ENCODE peak calls at places on chromosomes 13 and 19, in seven cellular contexts. M is adrenal gland, H is left ventricle myocardium inferior, D is colonic mucosa, T is mesendoderm, K is tibial artery, V is gastrocnemius medialis. R is an unnamed sample.

GRCh38 chr19:49553451-49554271 is 25.9 kb downstream of the RCN3 start:
- DNase-seq in D (peak; percentile 77), T (no peak), K (no peak), V (no peak), H (no peak), M (no peak), R (no peak)

GRCh38 chr19:29117926-29118325 is 95.0 kb downstream of the UQCRFS1 start:
- DNase-seq in V (no peak), K (no peak), M (no peak), D (no peak), T (no peak), H (no peak), R (no peak)

GRCh38 chr13:102907886-102908515 is 62.2 kb downstream of the ERCC5 start:
- DNase-seq in V (no peak), D (no peak), H (no peak), T (no peak), M (no peak), K (no peak), R (no peak)

GRCh38 chr13:43441464-43441863 is 345.3 kb downstream of the ENOX1 start:
- DNase-seq in V (no peak), D (no peak), H (no peak), T (peak; percentile 19), M (no peak), K (no peak), R (no peak)

GRCh38 chr13:110916671-110917142 is 1.8 kb upstream of the ANKRD10 start:
- DNase-seq in D (no peak), M (no peak), V (no peak), K (no peak), H (no peak), T (no peak), R (no peak)

GRCh38 chr19:8445488-8446001 is 770 bp downstream of the HNRNPM start:
- DNase-seq in M (peak; percentile 55), H (peak; percentile 61), T (peak; percentile 54), K (peak; percentile 41), D (peak; percentile 68), V (peak; percentile 44), R (no peak)

GRCh38 chr13:32135655-32136054 is 104.1 kb downstream of the FRY start:
- DNase-seq in K (no peak), V (no peak), M (no peak), D (no peak), H (no peak), T (no peak), R (no peak)

GRCh38 chr13:49560270-49561063 is 24.9 kb downstream of the RCBTB1 start:
- DNase-seq in H (no peak), M (peak; percentile 45), D (no peak), V (no peak), K (no peak), T (peak; percentile 85), R (no peak)

DNA sequence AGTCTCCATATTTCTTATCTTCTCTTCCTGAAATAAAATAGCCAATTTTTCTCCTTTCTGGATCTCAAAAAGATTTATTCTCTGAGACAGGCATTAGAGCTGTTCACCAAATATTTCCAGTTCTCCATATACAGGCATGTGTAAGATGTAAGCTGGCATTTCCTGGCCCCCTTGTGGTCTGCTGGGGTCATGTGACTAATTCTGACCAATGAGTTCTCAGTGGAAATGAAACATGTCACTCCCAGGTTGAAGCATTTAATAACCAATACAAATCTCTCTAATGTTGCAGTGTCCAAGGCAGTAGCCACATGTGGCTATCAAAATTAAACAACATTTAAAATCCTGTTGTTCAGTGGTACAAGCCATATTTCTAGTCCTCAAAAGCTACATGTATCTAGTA is 14.8 kb upstream of the CACNA1A start:
- DNase-seq in V (no peak), K (no peak), T (no peak), D (no peak), M (no peak), H (no peak), R (no peak)
- H3K27ac ChIP-seq in V (no peak overlapping the region), K (no peak overlapping the region), T (no peak overlapping the region), D (no peak overlapping the region), M (no peak overlapping the region), H (no peak overlapping the region), R (no peak overlapping the region)

DNA sequence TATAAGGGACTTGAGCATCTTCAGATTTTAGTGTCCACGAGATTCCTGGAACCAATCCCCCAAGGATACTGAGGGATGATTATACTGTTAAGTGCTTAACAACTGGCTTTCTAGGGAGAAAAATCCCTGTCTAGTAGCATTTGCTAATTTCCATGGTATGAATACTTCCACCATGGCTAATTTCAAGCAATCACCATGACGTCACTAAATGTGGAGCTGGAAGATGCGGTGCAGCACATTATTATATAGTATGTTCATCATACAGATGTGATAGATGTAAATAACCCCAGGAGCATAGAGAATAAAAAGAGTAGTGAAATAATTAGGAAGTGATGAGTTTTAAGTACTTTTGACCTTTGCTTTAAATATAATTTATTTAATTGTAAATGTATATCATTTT is 72.7 kb downstream of the SIAH3 start:
- DNase-seq in D (no peak), T (no peak), V (no peak), K (no peak), M (no peak), H (no peak), R (no peak)
- H3K4me1 ChIP-seq in D (peaks cover 2% of the 10 kb centered on the region), T (peaks cover 4% of the 10 kb centered on the region), V (peaks cover 18% of the 10 kb centered on the region), K (peaks cover 11% of the 10 kb centered on the region), M (no peaks in the 10 kb centered on the region), H (peaks cover 10% of the 10 kb centered on the region), R (peaks cover 11% of the 10 kb centered on the region)

DNA sequence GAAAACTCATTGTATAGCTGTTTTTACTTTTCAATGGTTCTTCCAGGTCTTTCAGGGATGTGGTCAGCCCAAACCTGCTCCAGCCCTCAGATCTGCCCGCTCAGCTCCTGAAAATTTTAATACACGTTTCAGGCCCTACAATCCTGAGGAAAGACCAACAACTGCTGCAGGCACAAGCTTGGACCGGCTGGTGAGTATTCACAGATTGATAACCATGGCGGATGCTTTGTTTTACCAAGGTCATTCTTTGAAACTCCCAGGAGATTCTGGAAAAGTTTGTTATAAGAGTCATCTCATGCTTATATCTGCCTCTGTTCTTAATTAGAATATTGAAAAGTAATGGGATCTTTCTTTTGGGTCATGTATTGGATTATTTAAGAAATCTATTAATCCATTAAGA is 173.5 kb downstream of the DCT start:
- DNase-seq in V (no peak), H (no peak), M (no peak), T (no peak), K (no peak), D (no peak), R (no peak)
- H3K27ac ChIP-seq in V (no peak overlapping the region), H (no peak overlapping the region), M (peak overlapping the region; percentile 30), T (no peak overlapping the region), K (no peak overlapping the region), D (no peak overlapping the region), R (no peak overlapping the region)

GRCh38 chr19:2900296-2901252 is at the start of gene ZNF57:
- DNase-seq in H (peak; percentile 100), D (peak; percentile 100), V (peak; percentile 99), M (peak; percentile 100), T (peak; percentile 99), K (peak; percentile 100), R (peak; percentile 100)

GRCh38 chr19:2905918-2906519 is 5.3 kb downstream of the ZNF57 start:
- DNase-seq in T (no peak), V (no peak), M (no peak), H (no peak), K (no peak), D (no peak), R (no peak)

GRCh38 chr19:2906631-2907195 is 6.0 kb downstream of the ZNF57 start:
- DNase-seq in T (no peak), M (no peak), H (no peak), D (no peak), K (no peak), V (no peak), R (no peak)

DNA sequence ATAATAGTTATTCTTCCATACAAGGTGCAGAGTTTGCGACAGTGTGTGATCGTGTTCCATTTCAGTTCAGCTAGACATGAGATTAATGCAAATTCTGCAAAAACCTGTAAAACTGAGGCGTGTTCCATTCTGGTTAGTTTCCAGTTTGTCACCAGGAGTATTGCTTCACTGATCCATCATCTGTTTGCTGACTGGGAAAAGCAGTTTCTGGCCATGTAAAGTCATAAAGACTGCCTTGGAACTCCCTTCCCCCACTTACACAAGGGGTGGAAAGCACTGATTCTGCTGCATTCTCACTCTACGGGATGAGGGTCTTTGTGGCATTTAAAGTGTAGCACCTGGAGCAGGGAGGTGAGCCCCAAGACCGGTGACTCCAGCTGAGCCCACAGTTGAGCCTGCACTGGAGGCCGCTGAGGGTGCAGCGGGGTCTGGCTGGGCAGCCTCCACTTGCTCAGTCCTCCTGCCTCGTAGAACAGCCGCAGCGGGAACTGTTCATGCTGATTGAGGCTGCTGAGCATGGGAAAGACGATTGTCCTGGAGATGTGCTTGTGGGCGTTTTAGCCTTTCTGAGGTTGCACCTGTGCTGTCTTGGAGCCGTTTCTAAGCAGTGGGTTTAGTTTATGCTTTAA is 2.0 kb downstream of the ZNF57 start:
- DNase-seq in T (no peak), D (no peak), K (no peak), H (no peak), V (no peak), M (no peak), R (no peak)
- H3K4me1 ChIP-seq in T (no peaks in the 10 kb centered on the region), D (no peaks in the 10 kb centered on the region), K (peaks cover 9% of the 10 kb centered on the region), H (peaks cover 17% of the 10 kb centered on the region), V (peaks cover 10% of the 10 kb centered on the region), M (no peaks in the 10 kb centered on the region), R (peaks cover 10% of the 10 kb centered on the region)

DNA sequence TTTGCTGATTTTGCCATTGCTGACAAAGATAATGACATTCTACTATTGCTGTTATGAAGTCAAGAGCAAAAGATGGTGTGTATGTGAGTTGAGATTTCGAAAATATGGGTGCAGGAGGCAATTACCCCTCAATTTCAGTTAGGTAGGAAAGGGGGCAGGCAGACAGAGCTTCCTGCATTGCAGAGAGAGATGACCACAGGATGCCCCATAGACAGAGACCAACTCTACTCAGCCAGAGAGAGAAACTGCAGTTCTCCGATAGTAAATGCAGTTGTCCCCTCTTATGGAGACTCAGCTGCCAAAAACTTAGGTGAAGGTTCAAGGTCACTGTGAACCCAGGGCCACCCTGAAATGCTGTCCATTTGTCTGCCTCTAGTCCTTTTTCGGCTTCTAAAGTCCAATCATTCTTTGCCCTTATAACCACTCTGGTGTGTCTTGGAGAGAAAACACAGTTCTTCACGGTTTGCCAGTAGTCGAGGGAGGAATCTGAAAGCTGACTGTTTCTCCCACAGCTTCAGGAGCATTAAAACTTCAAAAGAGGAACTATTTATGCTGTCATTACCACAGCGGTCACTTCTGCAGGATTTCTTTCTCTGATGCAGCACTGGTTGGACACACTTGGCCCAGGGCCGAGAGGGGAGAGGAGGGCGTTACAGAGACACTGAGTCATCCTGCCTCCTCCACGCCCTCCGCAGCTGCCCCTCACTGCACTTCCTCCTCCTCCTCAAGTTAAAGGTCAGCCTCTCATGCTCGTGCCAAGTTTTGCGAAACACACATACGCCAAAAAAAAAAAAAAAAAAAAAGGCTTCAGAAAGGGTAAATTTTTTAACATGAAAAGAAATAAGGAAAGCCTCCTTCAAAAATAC is 264.3 kb downstream of the FOXO1 start:
- DNase-seq in M (peak; percentile 99), V (peak; percentile 95), T (peak; percentile 48), D (peak; percentile 97), K (peak; percentile 98), H (peak; percentile 95), R (peak; percentile 98)
- H3K27ac ChIP-seq in M (peak overlapping the region; percentile 74), V (peak overlapping the region; percentile 75), T (no peak overlapping the region), D (peak overlapping the region; percentile 65), K (peak overlapping the region; percentile 67), H (peak overlapping the region; percentile 69), R (peak overlapping the region; percentile 3)

GRCh38 chr19:2099054-2099501 is 2.4 kb downstream of the IZUMO4 start:
- DNase-seq in T (no peak), H (no peak), V (no peak), K (no peak), D (no peak), M (no peak), R (no peak)
- H3K4me1 ChIP-seq in T (no peaks in the 10 kb centered on the region), H (peaks cover 33% of the 10 kb centered on the region), V (peaks cover 25% of the 10 kb centered on the region), K (peaks cover 26% of the 10 kb centered on the region), D (no peaks in the 10 kb centered on the region), M (peaks cover 20% of the 10 kb centered on the region), R (peaks cover 26% of the 10 kb centered on the region)

DNA sequence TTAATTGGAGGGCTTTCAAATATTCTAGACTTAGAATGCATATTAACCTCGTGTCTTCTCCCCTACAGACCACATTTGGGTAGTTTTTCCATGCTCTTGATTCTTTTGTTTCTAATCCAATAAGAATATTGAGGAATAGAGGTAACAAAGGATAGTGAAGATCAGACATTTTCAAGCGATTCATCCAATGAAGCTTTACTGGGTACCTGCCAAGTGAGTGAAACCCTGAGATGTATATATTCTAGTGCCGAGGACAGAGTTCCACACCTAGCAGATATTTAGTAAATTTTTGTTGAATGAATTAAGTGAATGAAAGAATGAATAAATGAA is 471 bp upstream of the RFC3 start:
- DNase-seq in K (no peak), H (no peak), M (no peak), D (no peak), V (no peak), T (no peak), R (no peak)
- H3K27ac ChIP-seq in K (peak overlapping the region; percentile 70), H (peak overlapping the region; percentile 72), M (peak overlapping the region; percentile 71), D (no peak overlapping the region), V (peak overlapping the region; percentile 61), T (no peak overlapping the region), R (peak overlapping the region; percentile 68)